ENCODE peak calls at places on chromosomes 12 and 14, in six cellular contexts. C is MM.1S; P is GM13976; K is naive thymus-derived CD8-positive, alpha-beta T cell; B is fibroblast of pulmonary artery; H is activated CD4-positive, alpha-beta T cell treated with anti-CD3 and anti-CD28 coated beads, Interleukin-2, amount 50 U/mL, for 48 hours. A is an unnamed sample.

GRCh38 chr14:104800600-104801283 is at the start of gene ZBTB42:
- DNase-seq in C (peak; percentile 63), P (peak; percentile 79), K (peak; percentile 54), B (peak; percentile 48), H (peak; percentile 71), A (no peak)

GRCh38 chr14:79967453-79967852 is 243.9 kb downstream of the DIO2 start:
- DNase-seq in C (no peak), P (no peak), K (no peak), B (no peak), H (no peak), A (no peak)

GRCh38 chr14:70009961-70010360 is 130.7 kb downstream of the SMOC1 start:
- DNase-seq in C (no peak), P (no peak), K (no peak), B (no peak), H (no peak), A (no peak)

GRCh38 chr14:76326918-76327689 is 48.8 kb upstream of the ESRRB start:
- DNase-seq in C (no peak), P (no peak), K (no peak), B (no peak), H (no peak), A (no peak)

GRCh38 chr12:127926004-127926403 is 341.0 kb upstream of the TMEM132C start:
- DNase-seq in C (no peak), P (no peak), K (no peak), B (peak; percentile 14), H (no peak), A (no peak)

GRCh38 chr12:104736307-104736706 is 221.8 kb downstream of the SLC41A2 start:
- DNase-seq in C (no peak), P (no peak), K (no peak), B (peak; percentile 66), H (no peak), A (peak; percentile 63)

GRCh38 chr12:78398750-78399149 is 465.8 kb upstream of the SYT1 start:
- DNase-seq in C (no peak), P (no peak), K (no peak), B (peak; percentile 27), H (no peak), A (no peak)

GRCh38 chr14:59306775-59307174 is 118.3 kb downstream of the DAAM1 start:
- DNase-seq in C (no peak), P (no peak), K (no peak), B (peak; percentile 86), H (no peak), A (no peak)

GRCh38 chr12:94879542-94879941 is 124.0 kb downstream of the NDUFA12 start:
- DNase-seq in C (no peak), P (no peak), K (no peak), B (peak; percentile 16), H (no peak), A (no peak)

GRCh38 chr12:123617580-123617979 is 15.7 kb downstream of the DDX55 start:
- DNase-seq in C (no peak), P (no peak), K (no peak), B (no peak), H (no peak), A (no peak)

GRCh38 chr12:52608826-52609630 is 7.8 kb upstream of the KRT72 start:
- DNase-seq in C (no peak), P (no peak), K (no peak), B (no peak), H (no peak), A (no peak)

GRCh38 chr14:80388980-80389711 is 177.8 kb upstream of the DIO2 start:
- DNase-seq in C (no peak), P (no peak), K (no peak), B (peak; percentile 83), H (no peak), A (peak; percentile 84)

GRCh38 chr12:10366875-10367274 is 23.0 kb downstream of the KLRK1 start:
- DNase-seq in C (no peak), P (no peak), K (no peak), B (peak; percentile 55), H (no peak), A (no peak)

GRCh38 chr14:44962573-44963528 is 861 bp downstream of the TOGARAM1 start:
- DNase-seq in C (peak; percentile 15), P (no peak), K (no peak), B (peak; percentile 58), H (peak; percentile 29), A (no peak)

GRCh38 chr12:63922446-63922845 is 77.9 kb downstream of the SRGAP1 start:
- DNase-seq in C (no peak), P (no peak), K (no peak), B (peak; percentile 71), H (no peak), A (peak; percentile 50)

GRCh38 chr12:65335021-65335714 is 56.7 kb downstream of the MSRB3 start:
- DNase-seq in C (no peak), P (no peak), K (no peak), B (peak; percentile 96), H (no peak), A (peak; percentile 69)

GRCh38 chr12:9707864-9708808 is 24.8 kb downstream of the CLECL1 start:
- DNase-seq in C (peak; percentile 70), P (no peak), K (peak; percentile 60), B (peak; percentile 76), H (peak; percentile 66), A (no peak)

GRCh38 chr14:105496831-105497591 is 6.0 kb downstream of the TEDC1 start:
- DNase-seq in C (no peak), P (no peak), K (no peak), B (no peak), H (no peak), A (no peak)

GRCh38 chr12:120639771-120640721 is at the start of gene CABP1:
- DNase-seq in C (no peak), P (peak; percentile 88), K (peak; percentile 60), B (no peak), H (peak; percentile 72), A (no peak)

A was measured in BJ.